ENCODE peak calls at places on chromosomes 3 and 15, in seven cellular contexts. One of them, this sample, is unnamed.

GRCh38 chr3:197749315-197749600 is 425 bp upstream of the FYTTD1 start:
- DNase-seq in A673: no peak
- DNase-seq in SK-N-SH: peak
- DNase-seq in GM23248: peak
- DNase-seq in body of pancreas: peak
- DNase-seq in DND-41: peak
- DNase-seq in CD8-positive, alpha-beta memory T cell: peak
- DNase-seq in this sample: peak

GRCh38 chr15:101027273-101027901 is 108.2 kb downstream of the LRRK1 start:
- DNase-seq in A673: no peak
- DNase-seq in SK-N-SH: no peak
- DNase-seq in GM23248: no peak
- DNase-seq in body of pancreas: no peak
- DNase-seq in DND-41: no peak
- DNase-seq in CD8-positive, alpha-beta memory T cell: no peak
- DNase-seq in this sample: no peak

GRCh38 chr15:92882697-92883642 is 17.2 kb upstream of the CHD2 start:
- DNase-seq in A673: no peak
- DNase-seq in SK-N-SH: peak
- DNase-seq in GM23248: peak
- DNase-seq in body of pancreas: peak
- DNase-seq in DND-41: peak
- DNase-seq in CD8-positive, alpha-beta memory T cell: peak
- DNase-seq in this sample: no peak

GRCh38 chr15:94411279-94411678 is 179.9 kb downstream of the MCTP2 start:
- DNase-seq in A673: peak
- DNase-seq in SK-N-SH: no peak
- DNase-seq in GM23248: no peak
- DNase-seq in body of pancreas: no peak
- DNase-seq in DND-41: no peak
- DNase-seq in CD8-positive, alpha-beta memory T cell: no peak
- DNase-seq in this sample: no peak

GRCh38 chr15:33029247-33029646 is 165.3 kb downstream of the FMN1 start:
- DNase-seq in A673: no peak
- DNase-seq in SK-N-SH: no peak
- DNase-seq in GM23248: no peak
- DNase-seq in body of pancreas: no peak
- DNase-seq in DND-41: no peak
- DNase-seq in CD8-positive, alpha-beta memory T cell: no peak
- DNase-seq in this sample: no peak

GRCh38 chr3:175383366-175383765 is 524.2 kb downstream of the NAALADL2 start:
- DNase-seq in A673: no peak
- DNase-seq in SK-N-SH: no peak
- DNase-seq in GM23248: peak
- DNase-seq in body of pancreas: no peak
- DNase-seq in DND-41: no peak
- DNase-seq in CD8-positive, alpha-beta memory T cell: no peak
- DNase-seq in this sample: no peak

GRCh38 chr15:25691544-25692430 is 171.3 kb downstream of the ATP10A start:
- DNase-seq in A673: no peak
- DNase-seq in SK-N-SH: no peak
- DNase-seq in GM23248: peak
- DNase-seq in body of pancreas: no peak
- DNase-seq in DND-41: no peak
- DNase-seq in CD8-positive, alpha-beta memory T cell: no peak
- DNase-seq in this sample: no peak

GRCh38 chr3:103372031-103372430 is 937.2 kb downstream of the ZPLD1 start:
- DNase-seq in A673: peak
- DNase-seq in SK-N-SH: no peak
- DNase-seq in GM23248: no peak
- DNase-seq in body of pancreas: no peak
- DNase-seq in DND-41: no peak
- DNase-seq in CD8-positive, alpha-beta memory T cell: no peak
- DNase-seq in this sample: no peak

GRCh38 chr3:47399531-47400270 is 18.9 kb downstream of the PTPN23 start:
- DNase-seq in A673: no peak
- DNase-seq in SK-N-SH: no peak
- DNase-seq in GM23248: peak
- DNase-seq in body of pancreas: no peak
- DNase-seq in DND-41: no peak
- DNase-seq in CD8-positive, alpha-beta memory T cell: no peak
- DNase-seq in this sample: no peak

GRCh38 chr3:158918008-158918407 is 116.2 kb downstream of the MFSD1 start:
- DNase-seq in A673: peak
- DNase-seq in SK-N-SH: peak
- DNase-seq in GM23248: peak
- DNase-seq in body of pancreas: peak
- DNase-seq in DND-41: peak
- DNase-seq in CD8-positive, alpha-beta memory T cell: no peak
- DNase-seq in this sample: no peak

GRCh38 chr3:25620508-25620907 is 44.2 kb downstream of the TOP2B start:
- DNase-seq in A673: no peak
- DNase-seq in SK-N-SH: no peak
- DNase-seq in GM23248: no peak
- DNase-seq in body of pancreas: no peak
- DNase-seq in DND-41: no peak
- DNase-seq in CD8-positive, alpha-beta memory T cell: no peak
- DNase-seq in this sample: no peak

GRCh38 chr15:25070357-25070963 is 115.7 kb downstream of the SNRPN start:
- DNase-seq in A673: no peak
- DNase-seq in SK-N-SH: no peak
- DNase-seq in GM23248: no peak
- DNase-seq in body of pancreas: no peak
- DNase-seq in DND-41: no peak
- DNase-seq in CD8-positive, alpha-beta memory T cell: no peak
- DNase-seq in this sample: no peak

DNA sequence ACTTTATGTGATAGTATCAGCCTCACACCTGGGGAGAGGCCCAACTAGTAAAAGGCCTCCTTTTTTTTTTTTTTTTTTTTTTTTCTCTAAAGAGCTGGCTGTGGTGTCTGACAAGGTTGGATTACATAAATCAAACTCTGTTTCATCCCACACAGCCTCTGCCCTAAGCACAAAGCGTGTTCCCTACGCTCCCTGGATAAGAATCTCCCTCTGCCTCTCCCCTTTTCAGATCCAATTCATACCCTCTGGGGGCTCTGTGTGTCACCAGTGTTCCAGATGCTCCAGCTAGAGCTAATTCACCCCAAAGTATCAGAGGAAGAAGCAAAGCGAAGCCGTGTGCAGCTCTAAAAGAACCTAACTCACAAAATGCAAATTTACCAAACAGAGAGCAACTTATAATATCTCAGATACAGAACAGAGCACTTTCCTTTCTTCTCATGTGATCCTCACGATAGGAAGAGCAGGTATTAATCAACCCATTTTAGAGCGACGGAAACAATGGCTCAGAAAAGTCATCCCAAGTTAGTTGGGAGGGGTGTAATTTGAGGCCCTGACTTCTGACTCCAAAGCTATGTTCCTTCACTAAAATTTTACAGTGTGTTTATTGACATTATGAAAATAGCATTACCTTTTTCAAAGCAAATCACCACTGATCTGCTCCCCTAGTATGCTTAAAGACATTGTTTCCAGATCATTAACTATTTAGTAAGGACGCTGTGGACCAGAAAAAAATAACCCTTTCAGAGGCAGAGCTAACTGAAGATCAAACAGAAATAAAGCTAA is 12.4 kb downstream of the BMF start:
- DNase-seq in A673: no peak
- DNase-seq in SK-N-SH: peak
- DNase-seq in GM23248: no peak
- DNase-seq in body of pancreas: no peak
- DNase-seq in DND-41: no peak
- DNase-seq in CD8-positive, alpha-beta memory T cell: no peak
- DNase-seq in this sample: no peak
- H3K4me3 ChIP-seq in A673: no peak
- H3K4me3 ChIP-seq in SK-N-SH: no peak
- H3K4me3 ChIP-seq in GM23248: no peak
- H3K4me3 ChIP-seq in body of pancreas: no peak
- H3K4me3 ChIP-seq in DND-41: no peak
- H3K4me3 ChIP-seq in CD8-positive, alpha-beta memory T cell: no peak
- H3K4me3 ChIP-seq in this sample: no peak

GRCh38 chr3:171335559-171335958 is 124.6 kb downstream of the TNIK start:
- DNase-seq in A673: no peak
- DNase-seq in SK-N-SH: no peak
- DNase-seq in GM23248: no peak
- DNase-seq in body of pancreas: no peak
- DNase-seq in DND-41: no peak
- DNase-seq in CD8-positive, alpha-beta memory T cell: no peak
- DNase-seq in this sample: no peak

GRCh38 chr3:171330936-171331335 is 129.3 kb downstream of the TNIK start:
- DNase-seq in A673: no peak
- DNase-seq in SK-N-SH: no peak
- DNase-seq in GM23248: no peak
- DNase-seq in body of pancreas: no peak
- DNase-seq in DND-41: no peak
- DNase-seq in CD8-positive, alpha-beta memory T cell: no peak
- DNase-seq in this sample: no peak

GRCh38 chr3:171333784-171334464 is 126.3 kb downstream of the TNIK start:
- DNase-seq in A673: no peak
- DNase-seq in SK-N-SH: no peak
- DNase-seq in GM23248: no peak
- DNase-seq in body of pancreas: peak
- DNase-seq in DND-41: no peak
- DNase-seq in CD8-positive, alpha-beta memory T cell: no peak
- DNase-seq in this sample: no peak

GRCh38 chr3:171329759-171330158 is 130.4 kb downstream of the TNIK start:
- DNase-seq in A673: no peak
- DNase-seq in SK-N-SH: no peak
- DNase-seq in GM23248: no peak
- DNase-seq in body of pancreas: no peak
- DNase-seq in DND-41: no peak
- DNase-seq in CD8-positive, alpha-beta memory T cell: no peak
- DNase-seq in this sample: no peak

DNA sequence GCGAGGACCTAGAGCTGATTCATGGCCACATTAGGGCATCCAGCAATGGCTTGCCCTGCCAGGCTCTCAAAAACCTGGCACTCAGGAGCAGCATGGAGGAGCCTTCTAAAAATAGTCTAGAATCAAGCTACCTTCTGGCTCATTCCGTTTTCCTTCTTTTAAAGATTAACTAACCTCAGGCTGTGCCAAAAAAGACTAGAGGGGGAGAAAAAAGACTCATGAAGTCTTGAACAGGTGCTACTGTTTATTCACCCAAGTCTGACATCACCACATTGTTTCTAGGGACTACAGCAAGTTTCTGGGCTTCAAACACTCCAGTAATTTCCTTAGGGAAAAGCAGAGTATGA is 125.8 kb downstream of the TNIK start:
- DNase-seq in A673: no peak
- DNase-seq in SK-N-SH: no peak
- DNase-seq in GM23248: no peak
- DNase-seq in body of pancreas: peak
- DNase-seq in DND-41: no peak
- DNase-seq in CD8-positive, alpha-beta memory T cell: no peak
- DNase-seq in this sample: no peak
- H3K27ac ChIP-seq in A673: no peak
- H3K27ac ChIP-seq in SK-N-SH: no peak
- H3K27ac ChIP-seq in GM23248: no peak
- H3K27ac ChIP-seq in body of pancreas: peak
- H3K27ac ChIP-seq in DND-41: no peak
- H3K27ac ChIP-seq in CD8-positive, alpha-beta memory T cell: no peak
- H3K27ac ChIP-seq in this sample: no peak

GRCh38 chr3:182682263-182683229 is 110.8 kb upstream of the ATP11B start:
- DNase-seq in A673: peak
- DNase-seq in SK-N-SH: peak
- DNase-seq in GM23248: peak
- DNase-seq in body of pancreas: peak
- DNase-seq in DND-41: peak
- DNase-seq in CD8-positive, alpha-beta memory T cell: peak
- DNase-seq in this sample: peak

GRCh38 chr3:182686033-182686886 is 107.0 kb upstream of the ATP11B start:
- DNase-seq in A673: peak
- DNase-seq in SK-N-SH: no peak
- DNase-seq in GM23248: no peak
- DNase-seq in body of pancreas: no peak
- DNase-seq in DND-41: no peak
- DNase-seq in CD8-positive, alpha-beta memory T cell: no peak
- DNase-seq in this sample: no peak

GRCh38 chr3:182683335-182684257 is 109.7 kb upstream of the ATP11B start:
- DNase-seq in A673: peak
- DNase-seq in SK-N-SH: peak
- DNase-seq in GM23248: peak
- DNase-seq in body of pancreas: peak
- DNase-seq in DND-41: peak
- DNase-seq in CD8-positive, alpha-beta memory T cell: peak
- DNase-seq in this sample: peak
- H3K4me3 ChIP-seq in A673: peak
- H3K4me3 ChIP-seq in SK-N-SH: no peak
- H3K4me3 ChIP-seq in GM23248: peak
- H3K4me3 ChIP-seq in body of pancreas: no peak
- H3K4me3 ChIP-seq in DND-41: no peak
- H3K4me3 ChIP-seq in CD8-positive, alpha-beta memory T cell: no peak
- H3K4me3 ChIP-seq in this sample: peak

GRCh38 chr3:169241575-169241927 is 422.0 kb downstream of the MECOM start:
- DNase-seq in A673: peak
- DNase-seq in SK-N-SH: no peak
- DNase-seq in GM23248: peak
- DNase-seq in body of pancreas: no peak
- DNase-seq in DND-41: no peak
- DNase-seq in CD8-positive, alpha-beta memory T cell: no peak
- DNase-seq in this sample: no peak
- H3K27ac ChIP-seq in A673: peak
- H3K27ac ChIP-seq in SK-N-SH: peak
- H3K27ac ChIP-seq in GM23248: peak
- H3K27ac ChIP-seq in body of pancreas: peak
- H3K27ac ChIP-seq in DND-41: no peak
- H3K27ac ChIP-seq in CD8-positive, alpha-beta memory T cell: no peak
- H3K27ac ChIP-seq in this sample: no peak